ENCODE peak calls at places on chromosome 11, in six cellular contexts. P is HCT116, V is natural killer cell, Z is fibroblast of mammary gland, E is IMR-90, Y is fibroblast of lung. M is an unnamed sample.
A peak's percentile ranks its signal among the peaks of the same experiment; 100 is the strongest.

GRCh38 chr11:126857860-126858808 is 142.4 kb downstream of the KIRREL3 start:
- DNase-seq in V (no peak), Z (peak; percentile 5), P (no peak), E (peak; percentile 74), Y (peak; percentile 88), M (no peak)

GRCh38 chr11:1373536-1374214 is 16.1 kb upstream of the BRSK2 start:
- DNase-seq in P (no peak), Y (peak; percentile 32), E (peak; percentile 32), Z (no peak), V (no peak), M (no peak)

GRCh38 chr11:78138281-78138680 is 1.1 kb downstream of the ALG8 start:
- DNase-seq in Z (no peak), Y (no peak), E (peak; percentile 16), P (no peak), V (no peak), M (no peak)

GRCh38 chr11:134727204-134727603 is 315.2 kb upstream of the B3GAT1 start:
- DNase-seq in E (no peak), Y (no peak), P (peak; percentile 10), V (no peak), Z (no peak), M (no peak)

GRCh38 chr11:117986981-117987495 is 844 bp downstream of the IL10RA start:
- DNase-seq in E (no peak), Z (peak; percentile 29), V (peak; percentile 39), Y (no peak), P (no peak), M (no peak)

GRCh38 chr11:95187730-95188129 is 43.3 kb downstream of the SESN3 start:
- DNase-seq in E (no peak), Y (no peak), P (no peak), Z (no peak), V (no peak), M (no peak)

GRCh38 chr11:20289732-20290131 is 73.8 kb upstream of the HTATIP2 start:
- DNase-seq in P (no peak), Y (no peak), E (no peak), Z (no peak), V (no peak), M (no peak)

GRCh38 chr11:45319077-45319476 is 32.9 kb upstream of the SYT13 start:
- DNase-seq in E (no peak), V (no peak), Z (no peak), P (no peak), Y (no peak), M (no peak)

GRCh38 chr11:67275606-67276409 is 9.5 kb downstream of the GRK2 start:
- DNase-seq in V (no peak), Y (no peak), Z (no peak), E (no peak), P (no peak), M (no peak)

GRCh38 chr11:77851513-77851912 is 30.6 kb downstream of the AAMDC start:
- DNase-seq in Z (no peak), P (no peak), Y (no peak), V (no peak), E (no peak), M (no peak)

GRCh38 chr11:105054723-105055492 is 9.8 kb upstream of the CARD16 start:
- DNase-seq in P (no peak), Z (no peak), V (no peak), E (no peak), Y (no peak), M (no peak)

GRCh38 chr11:42906226-42906625 is 405.6 kb upstream of the API5 start:
- DNase-seq in P (no peak), Y (no peak), V (no peak), Z (no peak), E (no peak), M (no peak)

GRCh38 chr11:112584674-112585073 is 324.0 kb upstream of the PLET1 start:
- DNase-seq in Z (no peak), P (no peak), Y (no peak), E (no peak), V (no peak), M (no peak)
- TF ChIP-seq CTCF in Z (no peak), P (peak; percentile 40), Y (no peak), E (no peak), V (no peak), M (peak; percentile 32)

DNA sequence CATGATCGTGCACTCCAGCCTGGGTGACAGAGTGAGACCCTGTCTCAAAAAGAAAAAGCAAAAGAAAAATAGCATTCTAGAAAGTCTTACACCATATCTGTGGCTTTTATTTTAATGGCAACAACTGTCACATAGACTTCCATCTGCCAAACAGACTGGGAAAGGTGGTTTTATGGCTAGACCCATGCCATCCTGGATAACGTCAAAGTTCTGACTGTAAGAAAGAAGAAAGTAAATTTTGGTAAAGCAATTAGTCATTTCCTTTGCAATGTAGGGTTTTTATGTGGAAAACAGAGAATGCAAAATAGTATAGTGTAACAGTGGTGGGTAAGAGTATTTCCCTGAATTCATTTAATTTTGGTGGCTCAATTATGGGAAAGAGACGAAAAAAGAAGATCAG is 75.5 kb upstream of the BARX2 start:
- DNase-seq in Y (no peak), Z (no peak), E (no peak), P (no peak), V (no peak), M (no peak)
- TF ChIP-seq CTCF in Y (no peak), Z (no peak), E (no peak), P (no peak), V (no peak), M (no peak)

GRCh38 chr11:63683133-63683991 is 2.1 kb downstream of the RTN3 start:
- DNase-seq in Y (peak; percentile 65), E (peak; percentile 53), Z (peak; percentile 43), V (no peak), P (no peak), M (no peak)

GRCh38 chr11:63686912-63687311 is 5.6 kb downstream of the RTN3 start:
- DNase-seq in E (no peak), V (no peak), Y (no peak), Z (no peak), P (no peak), M (no peak)

GRCh38 chr11:63680842-63681207 is 475 bp upstream of the RTN3 start:
- DNase-seq in P (no peak), V (no peak), Z (peak; percentile 44), Y (peak; percentile 32), E (no peak), M (no peak)

GRCh38 chr11:63681208-63682044 is at the start of gene RTN3:
- DNase-seq in E (peak; percentile 98), V (peak; percentile 98), P (peak; percentile 96), Z (peak; percentile 97), Y (peak; percentile 96), M (peak; percentile 90)

DNA sequence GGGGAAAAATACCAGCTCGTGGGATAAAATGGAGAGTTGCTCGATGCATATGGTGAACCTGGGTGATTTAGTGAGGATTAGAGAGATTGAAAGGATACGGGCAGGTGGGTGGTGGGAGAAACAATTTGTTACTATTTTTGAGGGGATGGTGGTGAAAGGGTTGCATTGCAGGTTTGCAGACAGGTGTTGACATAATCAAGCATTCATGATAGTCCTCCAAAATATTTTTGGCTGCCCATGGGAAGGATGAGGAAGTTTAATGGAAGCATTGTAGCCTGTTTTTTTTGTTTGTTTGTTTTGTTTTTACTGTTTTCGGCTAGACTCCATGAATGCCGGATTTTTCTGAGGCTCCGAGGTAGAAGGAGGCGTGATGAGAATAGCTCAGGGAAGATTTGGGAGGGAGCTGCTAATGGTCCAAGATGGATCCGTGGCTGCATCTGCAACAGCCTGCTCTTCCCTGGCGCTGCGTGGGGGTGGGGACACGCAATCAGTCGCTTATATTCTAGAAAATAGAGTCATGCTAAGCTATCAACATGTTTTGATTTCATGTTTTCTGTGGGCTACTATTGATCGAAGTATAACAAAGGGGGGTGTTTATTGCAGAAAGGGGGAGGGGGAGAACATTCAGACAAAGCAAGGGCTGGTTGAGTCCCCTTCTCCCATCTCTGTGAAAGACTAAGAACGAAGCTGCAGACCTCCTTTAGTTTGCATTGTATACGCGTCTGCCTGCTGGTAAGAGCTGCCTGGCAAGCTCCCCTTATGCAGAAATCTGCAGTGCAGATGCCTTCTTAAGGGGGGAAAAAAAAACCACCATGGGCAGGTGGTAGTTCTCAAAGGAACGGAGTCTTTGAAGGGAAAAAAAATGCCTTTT is 980 bp downstream of the RTN3 start:
- DNase-seq in E (no peak), P (no peak), Y (no peak), V (no peak), Z (peak; percentile 16), M (no peak)
- TF ChIP-seq CTCF in E (no peak), P (peak; percentile 22), Y (no peak), V (no peak), Z (no peak), M (no peak)

GRCh38 chr11:89279176-89279575 is 101.5 kb downstream of the TYR start:
- DNase-seq in V (no peak), Y (no peak), Z (no peak), E (no peak), P (no peak), M (no peak)
- TF ChIP-seq CTCF in V (no peak), Y (no peak), Z (no peak), E (no peak), P (no peak), M (no peak)